ENCODE peak calls at places on chromosome 10, in five cellular contexts. E is fibroblast of the aortic adventitia; F is heart right ventricle; M is CD8-positive, alpha-beta memory T cell; Y is SJSA1. I is an unnamed sample.

GRCh38 chr10:94358480-94358879 is 4.3 kb downstream of the NOC3L start:
- DNase-seq in F (no peak), M (no peak), E (peak), Y (peak), I (peak)

GRCh38 chr10:24824536-24824935 is 100.8 kb upstream of the ARHGAP21 start:
- DNase-seq in F (no peak), M (no peak), E (peak), Y (no peak), I (peak)

GRCh38 chr10:22573820-22574569 is 140.4 kb downstream of the PIP4K2A start:
- DNase-seq in Y (peak), F (no peak), M (peak), E (peak), I (peak)

GRCh38 chr10:84659497-84660276 is 331.3 kb downstream of the CCSER2 start:
- DNase-seq in Y (no peak), M (no peak), F (no peak), E (no peak), I (no peak)

GRCh38 chr10:97589479-97589878 is at the start of gene C10orf62:
- DNase-seq in E (no peak), Y (no peak), M (no peak), F (no peak), I (no peak)

GRCh38 chr10:35336084-35336831 is at the start of gene CCNY:
- DNase-seq in Y (peak), M (peak), E (peak), F (peak), I (peak)

GRCh38 chr10:92087750-92088395 is 164.3 kb downstream of the BTAF1 start:
- DNase-seq in E (peak), F (no peak), M (peak), Y (peak), I (peak)

GRCh38 chr10:59382831-59383295 is 20.5 kb upstream of the FAM13C start:
- DNase-seq in M (no peak), F (no peak), E (peak), Y (no peak), I (peak)

GRCh38 chr10:80599424-80599847 is 61.7 kb downstream of the SH2D4B start:
- DNase-seq in E (peak), M (no peak), Y (peak), F (peak), I (peak)

GRCh38 chr10:45373783-45374450 is at the start of gene ALOX5:
- DNase-seq in Y (no peak), E (no peak), F (peak), M (no peak), I (no peak)

GRCh38 chr10:126215767-126216166 is 172.5 kb downstream of the ADAM12 start:
- DNase-seq in M (no peak), F (no peak), E (peak), Y (no peak), I (peak)

GRCh38 chr10:132627736-132628512 is 90.3 kb downstream of the INPP5A start:
- DNase-seq in Y (no peak), E (peak), M (peak), F (peak), I (peak)
- H3K4me3 ChIP-seq in Y (no peak), E (no peak), M (no peak), F (peak), I (no peak)

GRCh38 chr10:79349072-79349491 is 1.8 kb downstream of the PPIF start:
- DNase-seq in M (no peak), F (no peak), Y (no peak), E (no peak), I (no peak)
- H3K4me3 ChIP-seq in M (peak), F (peak), Y (peak), E (peak), I (peak)

GRCh38 chr10:49608925-49609282 is 1.2 kb upstream of the SLC18A3 start:
- DNase-seq in F (no peak), Y (no peak), E (no peak), M (no peak), I (no peak)

GRCh38 chr10:49608166-49608758 is 1.8 kb upstream of the SLC18A3 start:
- DNase-seq in Y (no peak), F (no peak), M (no peak), E (no peak), I (no peak)

GRCh38 chr10:49610735-49611165 is 640 bp downstream of the SLC18A3 start:
- DNase-seq in F (no peak), M (no peak), Y (no peak), E (no peak), I (no peak)

GRCh38 chr10:49610015-49610734 is at the start of gene SLC18A3:
- DNase-seq in E (no peak), Y (no peak), M (no peak), F (no peak), I (no peak)

DNA sequence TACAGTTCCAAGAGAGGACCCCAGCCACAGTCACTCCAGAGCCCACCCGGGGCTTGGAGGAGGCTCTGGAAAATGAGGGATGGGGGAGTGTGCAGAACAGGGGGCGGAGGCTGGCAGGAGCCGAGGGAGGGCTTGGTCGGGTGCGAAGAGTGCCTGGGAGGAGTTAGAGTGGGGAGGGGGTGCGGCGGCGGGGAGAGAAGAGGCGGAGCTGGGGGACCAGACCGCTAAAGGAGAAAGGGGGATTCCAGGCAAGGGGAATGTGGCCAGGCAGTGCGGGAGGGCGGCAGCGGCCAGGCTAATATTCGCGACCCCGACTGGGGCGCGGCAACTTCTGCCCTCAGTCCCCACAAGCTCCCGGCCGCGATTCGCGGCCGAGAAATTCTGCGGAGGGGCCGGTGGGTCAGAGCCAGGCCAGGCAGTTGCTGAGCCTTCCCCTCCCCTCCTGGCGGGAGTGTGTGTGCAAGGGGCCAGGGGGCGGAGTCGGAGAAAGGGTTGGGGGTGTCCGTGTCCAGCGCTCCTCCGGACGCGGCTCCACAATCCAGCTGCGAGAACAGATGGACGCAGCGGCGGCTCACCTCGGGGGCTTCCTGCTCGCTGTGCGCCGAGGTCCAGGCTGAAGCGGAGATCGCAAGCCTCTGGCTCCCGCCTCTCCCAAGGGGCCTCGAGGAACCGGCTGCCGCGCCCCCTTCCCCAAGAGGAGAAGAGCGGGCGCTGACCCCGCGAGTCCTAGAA is 661 bp upstream of the SLC18A3 start:
- DNase-seq in F (no peak), M (no peak), E (no peak), Y (no peak), I (no peak)
- H3K4me3 ChIP-seq in F (peak), M (no peak), E (no peak), Y (no peak), I (no peak)

GRCh38 chr10:43402176-43402575 is 6.8 kb downstream of the HNRNPF start:
- DNase-seq in F (no peak), E (no peak), M (no peak), Y (no peak), I (no peak)
- H3K4me3 ChIP-seq in F (no peak), E (no peak), M (no peak), Y (no peak), I (no peak)

GRCh38 chr10:75408512-75408881 is 6.9 kb upstream of the ZNF503 start:
- DNase-seq in F (peak), Y (no peak), M (no peak), E (no peak), I (no peak)
- H3K4me3 ChIP-seq in F (peak), Y (peak), M (no peak), E (peak), I (peak)

I was measured in choroid plexus epithelial cell.